ENCODE peak calls at places on chromosome 10, in six cellular contexts. N, Z, U, G, D and L are unnamed samples.

GRCh38 chr10:22436526-22436892 is 91.2 kb downstream of the SPAG6 start:
- DNase-seq in N (no peak), D (no peak), G (no peak), U (no peak), Z (no peak), L (no peak)

GRCh38 chr10:76034236-76035009 is 603.0 kb downstream of the LRMDA start:
- DNase-seq in U (no peak), G (no peak), Z (no peak), N (no peak), D (peak), L (no peak)

GRCh38 chr10:31972519-31973041 is 43.9 kb upstream of the ARHGAP12 start:
- DNase-seq in Z (no peak), G (no peak), N (no peak), D (no peak), U (no peak), L (no peak)

GRCh38 chr10:91493313-91493712 is 83.2 kb downstream of the HECTD2 start:
- DNase-seq in U (peak), Z (no peak), G (peak), D (peak), N (no peak), L (peak)

GRCh38 chr10:21208666-21209316 is 311.7 kb upstream of the NEBL start:
- DNase-seq in N (no peak), Z (no peak), D (peak), G (no peak), U (no peak), L (no peak)

GRCh38 chr10:125153693-125154490 is 6.5 kb downstream of the CTBP2 start:
- DNase-seq in U (peak), D (no peak), Z (no peak), N (no peak), G (no peak), L (peak)

GRCh38 chr10:124672181-124672638 is 72.0 kb downstream of the FAM53B start:
- DNase-seq in N (no peak), Z (peak), D (peak), G (no peak), U (no peak), L (no peak)

GRCh38 chr10:124742418-124743187 is 1.6 kb downstream of the FAM53B start:
- DNase-seq in U (peak), D (peak), N (peak), Z (no peak), G (peak), L (peak)

GRCh38 chr10:71433116-71433982 is 36.6 kb downstream of the CDH23 start:
- DNase-seq in N (peak), U (no peak), G (no peak), D (no peak), Z (no peak), L (no peak)

GRCh38 chr10:86344714-86345161 is 21.9 kb downstream of the GRID1 start:
- DNase-seq in G (no peak), N (no peak), D (no peak), Z (no peak), U (no peak), L (no peak)
- TF ChIP-seq CTCF in G (peak), N (no peak), D (no peak), Z (no peak), U (no peak), L (no peak)

DNA sequence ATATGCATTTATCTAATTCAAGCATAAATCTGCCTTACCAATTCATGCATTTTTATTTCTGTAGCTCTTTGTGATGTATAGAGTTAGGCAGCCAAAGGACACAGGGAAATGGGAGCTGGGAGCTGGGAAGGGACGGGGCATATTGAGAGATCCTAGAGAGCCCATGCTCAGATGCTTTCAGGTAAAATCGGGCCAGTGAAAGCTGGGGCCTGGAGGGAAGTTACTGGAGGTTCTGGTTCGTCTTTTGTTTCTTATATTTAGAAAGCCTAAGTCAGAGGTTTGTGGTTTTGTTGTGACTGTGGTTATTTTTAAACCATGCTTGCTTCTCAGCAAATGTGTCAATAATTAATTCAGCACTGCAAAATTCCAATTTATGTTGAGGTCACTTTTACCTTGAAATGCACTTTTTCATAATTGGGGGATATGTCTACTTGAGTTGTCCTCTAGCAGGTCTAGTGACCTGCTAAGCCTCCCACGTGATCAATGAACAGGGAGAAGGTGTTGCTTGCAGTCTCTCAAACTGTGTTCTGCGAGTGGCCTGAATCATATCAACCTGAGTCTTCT is 5.0 kb downstream of the IFIT3 start:
- DNase-seq in D (no peak), N (no peak), G (no peak), Z (no peak), U (no peak), L (peak)
- H3K4me3 ChIP-seq in D (peak), N (no peak), G (no peak), Z (peak), U (peak), L (no peak)

DNA sequence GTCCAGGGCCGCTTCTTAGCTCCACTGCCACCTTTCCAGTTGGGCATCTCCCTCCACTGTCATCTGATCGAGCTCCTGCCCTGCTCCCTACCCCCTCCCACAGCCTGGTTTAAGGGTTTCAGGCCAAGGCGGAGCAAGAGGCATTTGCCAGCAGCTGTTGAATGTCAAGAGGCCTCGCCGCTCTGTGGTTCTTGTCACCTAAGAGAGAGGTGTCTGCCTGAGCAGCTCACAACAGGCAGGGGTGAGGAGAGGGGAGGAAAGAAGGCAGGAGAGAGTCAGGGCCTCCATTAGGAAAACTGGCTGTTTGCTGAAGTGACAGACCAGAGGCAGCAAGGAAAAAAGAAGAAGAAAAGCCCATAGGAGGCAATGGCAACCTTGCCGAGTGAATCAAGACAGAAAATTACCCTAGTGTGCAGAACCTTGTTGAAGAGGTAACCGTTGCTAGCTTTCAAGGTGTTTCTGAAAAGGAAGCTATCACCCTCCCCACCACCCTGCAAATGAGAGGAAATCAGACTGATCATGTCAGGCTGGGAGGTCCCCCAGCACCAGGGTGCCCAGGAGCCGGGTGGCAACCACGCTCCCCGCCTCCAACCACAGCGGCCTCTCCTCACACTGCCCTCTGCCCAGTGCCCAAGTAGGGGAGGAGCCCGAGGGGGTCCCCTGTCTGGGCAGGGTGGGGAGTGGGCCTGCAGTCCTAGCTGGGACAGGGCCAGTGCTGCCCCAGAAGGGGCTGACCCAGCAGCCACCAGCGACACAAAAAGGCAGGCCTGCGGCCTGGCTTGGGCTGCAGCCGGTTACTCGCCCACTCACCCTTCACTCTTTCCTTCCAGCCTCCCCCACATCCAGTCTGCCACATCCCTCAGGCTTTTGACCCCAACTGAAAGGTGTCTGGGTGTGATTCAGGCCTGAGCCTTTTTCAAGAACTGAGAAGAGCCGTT is 7.1 kb downstream of the GATA3 start:
- DNase-seq in U (no peak), G (no peak), D (no peak), N (peak), Z (no peak), L (no peak)
- TF ChIP-seq CTCF in U (no peak), G (no peak), D (no peak), N (no peak), Z (no peak), L (no peak)

DNA sequence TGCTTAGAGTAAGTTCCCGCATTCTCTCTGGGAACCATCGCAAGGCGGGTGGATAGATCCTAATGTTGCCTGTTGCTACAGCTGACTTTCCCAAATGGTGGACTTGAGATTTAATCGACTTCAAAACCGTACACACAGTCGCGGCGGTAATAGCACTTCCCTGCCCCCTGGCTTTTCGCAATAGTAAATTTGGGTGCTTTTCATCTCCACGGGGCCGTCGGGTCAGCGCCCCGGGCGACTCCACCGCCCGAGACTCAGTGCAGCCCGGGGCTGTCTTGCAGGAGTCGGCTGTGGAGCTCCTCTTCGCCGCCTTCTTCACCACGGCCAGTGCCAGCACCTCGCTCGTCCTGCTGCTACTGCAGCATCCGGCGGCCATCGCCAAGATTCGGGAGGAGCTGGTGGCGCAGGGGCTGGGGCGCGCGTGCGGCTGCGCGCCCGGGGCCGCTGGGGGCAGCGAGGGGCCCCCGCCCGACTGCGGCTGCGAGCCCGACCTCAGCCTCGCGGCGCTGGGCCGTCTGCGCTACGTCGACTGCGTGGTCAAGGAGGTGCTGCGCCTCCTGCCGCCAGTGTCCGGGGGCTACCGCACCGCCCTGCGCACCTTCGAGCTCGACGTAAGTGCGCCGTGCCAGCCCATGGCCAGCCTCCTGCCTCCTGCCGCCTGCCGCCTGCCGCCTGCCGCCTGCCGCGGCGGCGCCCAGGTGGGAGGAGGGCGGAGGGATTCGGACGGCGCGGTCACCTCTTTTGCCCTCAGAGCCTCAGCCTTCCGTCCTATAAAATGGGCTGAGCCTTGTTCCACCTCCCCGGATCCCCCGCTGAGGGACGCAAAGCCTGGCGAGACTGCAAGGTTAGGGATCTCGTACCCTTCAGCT is 5.3 kb downstream of the CYP26C1 start:
- DNase-seq in U (no peak), Z (no peak), G (no peak), D (no peak), N (peak), L (no peak)
- H3K4me3 ChIP-seq in U (peak), Z (no peak), G (no peak), D (no peak), N (peak), L (no peak)

GRCh38 chr10:127338391-127339108 is 142.2 kb upstream of the INSYN2A start:
- DNase-seq in Z (no peak), N (no peak), U (peak), D (peak), G (no peak), L (no peak)

GRCh38 chr10:127332631-127333030 is 136.2 kb upstream of the INSYN2A start:
- DNase-seq in D (no peak), Z (no peak), U (no peak), N (no peak), G (no peak), L (peak)

DNA sequence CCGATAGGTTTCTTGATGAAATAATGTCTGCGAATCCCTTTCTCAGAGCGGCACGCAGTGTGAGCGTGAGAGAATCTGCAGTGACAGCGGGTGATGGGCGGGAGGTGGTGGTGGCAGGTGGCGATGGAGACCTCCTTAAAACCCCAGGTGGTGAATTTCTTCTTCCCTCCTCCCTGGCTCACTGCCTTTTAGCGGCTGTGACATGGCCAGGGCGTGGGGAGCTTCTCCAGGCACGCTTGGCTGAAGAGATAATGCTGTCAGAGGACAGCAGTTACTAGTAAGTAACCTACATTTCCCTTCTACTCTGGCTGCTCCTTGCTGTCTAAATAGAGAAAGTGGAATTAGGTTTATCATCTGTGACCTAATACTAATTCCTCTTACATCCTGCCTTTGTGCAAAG is 141.4 kb upstream of the INSYN2A start:
- DNase-seq in U (no peak), D (no peak), N (peak), Z (no peak), G (no peak), L (no peak)
- TF ChIP-seq CTCF in U (no peak), D (no peak), N (no peak), Z (no peak), G (no peak), L (no peak)

DNA sequence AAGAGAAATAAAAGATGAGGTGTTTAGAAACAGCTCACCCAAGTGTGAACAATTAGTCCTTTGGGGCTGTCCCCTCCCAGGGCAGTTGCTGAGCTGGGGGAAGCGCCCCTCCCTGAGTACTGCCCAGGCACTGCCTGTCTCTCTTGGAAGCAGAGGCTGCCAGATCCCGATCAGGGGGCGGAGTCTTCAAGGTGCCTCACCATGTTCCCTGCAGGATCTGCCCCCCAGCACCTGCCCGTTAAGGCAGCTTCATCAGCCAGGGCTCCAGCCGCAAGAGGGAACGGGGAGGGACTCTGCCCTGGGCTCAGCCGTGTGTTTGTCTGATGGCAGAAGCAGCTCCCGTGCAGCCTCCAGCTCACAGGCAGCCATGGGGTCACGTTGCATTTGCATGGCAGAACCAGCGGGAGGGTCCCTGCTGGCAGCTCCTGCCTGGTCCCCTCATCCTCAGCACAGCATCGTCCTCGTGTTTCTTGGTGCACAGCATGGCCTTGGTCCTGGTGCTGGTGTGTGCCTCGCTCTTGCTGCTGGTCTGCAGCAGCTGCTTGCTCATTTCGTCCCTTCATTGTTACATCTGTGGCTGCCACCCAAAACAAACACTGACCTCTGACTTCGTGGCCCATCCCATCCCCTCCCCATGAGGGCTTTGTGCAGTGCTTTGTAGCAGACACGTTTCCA is 10.7 kb upstream of the DPYSL4 start:
- DNase-seq in U (peak), D (no peak), Z (peak), N (peak), G (no peak), L (no peak)
- H3K4me3 ChIP-seq in U (no peak), D (no peak), Z (no peak), N (no peak), G (peak), L (no peak)

GRCh38 chr10:26573674-26574073 is 123.8 kb upstream of the PDSS1 start:
- DNase-seq in U (no peak), N (peak), Z (no peak), G (no peak), D (no peak), L (no peak)
- TF ChIP-seq CTCF in U (no peak), N (peak), Z (no peak), G (no peak), D (no peak), L (no peak)

DNA sequence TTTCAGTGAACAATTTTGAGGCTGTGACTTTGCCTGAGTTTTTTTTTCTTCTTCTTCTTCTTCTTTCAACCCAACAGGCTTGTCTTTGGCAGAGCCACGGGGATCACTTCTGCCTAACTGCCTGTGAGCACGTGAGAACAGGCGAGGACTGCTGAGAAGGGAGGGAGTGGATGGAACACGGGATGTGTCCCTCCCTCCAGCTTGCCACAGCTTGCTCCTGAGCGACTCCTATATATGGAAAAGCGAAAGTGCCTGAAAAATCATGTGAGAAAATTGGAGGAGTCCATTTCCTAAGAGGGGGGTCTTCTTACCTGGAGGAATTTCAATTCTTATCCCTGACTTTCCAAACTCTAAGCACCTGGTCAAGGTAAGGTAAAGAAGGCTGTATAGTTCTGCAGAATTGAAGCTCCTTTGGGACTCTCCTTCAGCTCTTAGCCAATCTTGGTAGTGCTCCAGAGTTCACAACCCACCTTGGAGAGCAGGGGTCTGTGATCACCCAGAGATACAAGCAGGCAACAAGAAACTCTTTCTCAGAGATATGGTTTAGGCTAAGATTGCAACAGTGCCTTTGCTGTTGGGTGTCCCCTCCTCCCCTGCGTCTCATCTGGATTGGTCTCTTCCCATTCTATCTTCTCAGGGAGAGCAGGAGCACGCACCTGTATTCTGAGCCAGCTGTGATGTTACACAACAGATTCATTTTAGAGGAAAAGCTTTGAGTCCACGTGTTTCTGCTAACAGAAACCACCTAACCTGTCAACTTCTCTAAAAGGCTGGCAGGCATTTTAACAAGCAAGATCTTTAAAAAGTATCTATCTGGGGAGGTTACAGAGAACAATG is at the start of gene MAT1A:
- DNase-seq in G (no peak), Z (no peak), U (peak), N (peak), D (peak), L (peak)
- H3K4me3 ChIP-seq in G (no peak), Z (no peak), U (no peak), N (no peak), D (no peak), L (no peak)

GRCh38 chr10:102121739-102122372 is 1.7 kb upstream of the LDB1 start:
- DNase-seq in Z (peak), N (peak), G (no peak), D (peak), U (no peak), L (no peak)

GRCh38 chr10:102119417-102120141 is 589 bp downstream of the LDB1 start:
- DNase-seq in U (peak), D (peak), Z (peak), N (peak), G (peak), L (peak)

GRCh38 chr10:102120987-102121738 is 995 bp upstream of the LDB1 start:
- DNase-seq in D (peak), N (peak), G (no peak), Z (peak), U (peak), L (peak)

GRCh38 chr10:102118867-102119266 is 1.3 kb downstream of the LDB1 start:
- DNase-seq in N (peak), U (peak), Z (peak), G (no peak), D (no peak), L (no peak)

DNA sequence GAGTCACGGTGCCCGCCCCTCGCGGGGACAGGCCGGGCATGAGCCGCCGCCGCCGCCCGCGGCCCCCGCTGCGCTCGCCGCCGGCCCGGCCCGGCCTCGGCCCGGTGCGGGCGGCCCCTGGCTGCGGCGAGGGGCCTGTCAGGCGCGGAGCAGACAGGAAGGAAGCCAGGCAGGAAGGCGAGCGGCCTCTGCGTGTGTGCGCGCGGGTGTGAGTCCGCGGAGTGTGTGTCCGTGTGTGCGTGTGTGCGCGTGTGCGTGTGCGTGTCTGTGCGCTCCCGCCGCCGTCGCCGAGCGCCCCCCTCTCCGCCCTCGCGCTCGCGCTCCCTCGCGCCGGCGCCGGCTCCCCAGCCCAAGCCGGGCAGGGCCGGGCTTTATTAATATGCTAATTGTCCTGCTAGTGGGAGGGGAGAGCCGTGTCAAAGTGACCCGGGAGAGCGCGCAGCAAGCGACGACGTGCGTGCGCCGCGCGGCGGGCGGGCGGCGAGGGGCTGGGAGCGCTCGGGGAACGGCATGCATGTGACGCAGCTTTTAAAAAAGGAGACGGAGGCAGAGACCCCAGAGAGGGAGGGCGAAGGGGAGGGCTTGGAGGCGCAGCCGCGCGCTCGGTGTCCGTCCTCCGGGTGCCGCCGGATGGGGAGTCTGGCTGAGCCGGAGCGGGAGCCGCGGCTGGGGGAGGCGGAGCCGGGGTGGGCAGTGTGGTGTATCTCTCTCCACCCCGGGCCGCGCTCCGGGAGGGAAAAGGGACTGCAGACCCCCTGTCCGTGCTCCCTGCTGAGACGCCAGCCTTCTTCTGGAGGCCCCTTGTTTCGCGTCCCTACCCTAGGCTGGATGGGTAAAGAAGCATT is at the start of gene LDB1:
- DNase-seq in N (peak), G (peak), Z (peak), U (peak), D (peak), L (peak)
- TF ChIP-seq CTCF in N (peak), G (peak), Z (peak), U (no peak), D (no peak), L (no peak)